ENCODE peak calls at places on chromosomes 6 and 20, in five cellular contexts. One of them, this sample, is unnamed.

GRCh38 chr6:14897836-14898235 is 348.0 kb upstream of the JARID2 start:
- DNase-seq in IMR-90: no peak
- DNase-seq in HS-5: no peak
- DNase-seq in lower lobe of right lung: no peak
- DNase-seq in fibroblast of mammary gland: no peak
- DNase-seq in this sample: no peak

GRCh38 chr6:135162678-135163439 is 18.2 kb upstream of the MYB start:
- DNase-seq in HS-5: no peak
- DNase-seq in IMR-90: no peak
- DNase-seq in fibroblast of mammary gland: peak
- DNase-seq in lower lobe of right lung: no peak
- DNase-seq in this sample: no peak

GRCh38 chr6:12449447-12449846 is 159.3 kb downstream of the EDN1 start:
- DNase-seq in fibroblast of mammary gland: no peak
- DNase-seq in IMR-90: no peak
- DNase-seq in lower lobe of right lung: no peak
- DNase-seq in HS-5: no peak
- DNase-seq in this sample: no peak

GRCh38 chr20:41482647-41483552 is 116.3 kb upstream of the EMILIN3 start:
- DNase-seq in lower lobe of right lung: no peak
- DNase-seq in HS-5: peak
- DNase-seq in IMR-90: peak
- DNase-seq in fibroblast of mammary gland: peak
- DNase-seq in this sample: peak

GRCh38 chr6:41723178-41723935 is 12.1 kb downstream of the TFEB start:
- DNase-seq in fibroblast of mammary gland: peak
- DNase-seq in HS-5: no peak
- DNase-seq in IMR-90: peak
- DNase-seq in lower lobe of right lung: peak
- DNase-seq in this sample: peak

GRCh38 chr6:89411269-89412070 is 603 bp downstream of the RRAGD start:
- DNase-seq in HS-5: no peak
- DNase-seq in lower lobe of right lung: peak
- DNase-seq in IMR-90: no peak
- DNase-seq in fibroblast of mammary gland: no peak
- DNase-seq in this sample: no peak

GRCh38 chr6:111381126-111381525 is 101.9 kb downstream of the REV3L start:
- DNase-seq in HS-5: no peak
- DNase-seq in lower lobe of right lung: no peak
- DNase-seq in IMR-90: peak
- DNase-seq in fibroblast of mammary gland: peak
- DNase-seq in this sample: peak

GRCh38 chr6:78300885-78301284 is 566.5 kb upstream of the IRAK1BP1 start:
- DNase-seq in lower lobe of right lung: no peak
- DNase-seq in HS-5: no peak
- DNase-seq in IMR-90: no peak
- DNase-seq in fibroblast of mammary gland: no peak
- DNase-seq in this sample: no peak

GRCh38 chr6:79224005-79224404 is 10.5 kb downstream of the HMGN3 start:
- DNase-seq in IMR-90: no peak
- DNase-seq in fibroblast of mammary gland: no peak
- DNase-seq in HS-5: no peak
- DNase-seq in lower lobe of right lung: no peak
- DNase-seq in this sample: peak

GRCh38 chr6:159107451-159108260 is 61.5 kb upstream of the FNDC1 start:
- DNase-seq in lower lobe of right lung: no peak
- DNase-seq in IMR-90: no peak
- DNase-seq in fibroblast of mammary gland: no peak
- DNase-seq in HS-5: no peak
- DNase-seq in this sample: no peak

GRCh38 chr6:153231048-153231635 is 100.1 kb upstream of the RGS17 start:
- DNase-seq in HS-5: peak
- DNase-seq in lower lobe of right lung: peak
- DNase-seq in fibroblast of mammary gland: peak
- DNase-seq in IMR-90: peak
- DNase-seq in this sample: peak

GRCh38 chr20:48040491-48040890 is 255.2 kb upstream of the SULF2 start:
- DNase-seq in HS-5: no peak
- DNase-seq in fibroblast of mammary gland: no peak
- DNase-seq in lower lobe of right lung: no peak
- DNase-seq in IMR-90: no peak
- DNase-seq in this sample: no peak

GRCh38 chr20:31740208-31740607 is 1.1 kb downstream of the TPX2 start:
- DNase-seq in lower lobe of right lung: no peak
- DNase-seq in fibroblast of mammary gland: peak
- DNase-seq in IMR-90: peak
- DNase-seq in HS-5: no peak
- DNase-seq in this sample: peak

GRCh38 chr6:18247002-18247401 is 17.3 kb downstream of the DEK start:
- DNase-seq in fibroblast of mammary gland: no peak
- DNase-seq in lower lobe of right lung: no peak
- DNase-seq in HS-5: no peak
- DNase-seq in IMR-90: no peak
- DNase-seq in this sample: no peak

GRCh38 chr20:44109951-44110361 is 77.0 kb downstream of the JPH2 start:
- DNase-seq in fibroblast of mammary gland: no peak
- DNase-seq in IMR-90: no peak
- DNase-seq in lower lobe of right lung: no peak
- DNase-seq in HS-5: no peak
- DNase-seq in this sample: no peak

GRCh38 chr6:36436466-36436865 is 6.2 kb downstream of the PXT1 start:
- DNase-seq in fibroblast of mammary gland: peak
- DNase-seq in IMR-90: peak
- DNase-seq in lower lobe of right lung: no peak
- DNase-seq in HS-5: peak
- DNase-seq in this sample: no peak

GRCh38 chr6:30556714-30556963 is 350 bp upstream of the GNL1 start:
- DNase-seq in IMR-90: no peak
- DNase-seq in HS-5: no peak
- DNase-seq in fibroblast of mammary gland: no peak
- DNase-seq in lower lobe of right lung: peak
- DNase-seq in this sample: no peak

GRCh38 chr6:37074053-37074827 is 68.8 kb downstream of the FGD2 start:
- DNase-seq in fibroblast of mammary gland: peak
- DNase-seq in lower lobe of right lung: no peak
- DNase-seq in HS-5: no peak
- DNase-seq in IMR-90: peak
- DNase-seq in this sample: peak

GRCh38 chr6:158835616-158836221 is 16.6 kb upstream of the EZR start:
- DNase-seq in IMR-90: peak
- DNase-seq in lower lobe of right lung: peak
- DNase-seq in HS-5: no peak
- DNase-seq in fibroblast of mammary gland: peak
- DNase-seq in this sample: no peak

GRCh38 chr6:141488466-141488865 is 644.3 kb upstream of the GJE1 start:
- DNase-seq in IMR-90: peak
- DNase-seq in lower lobe of right lung: no peak
- DNase-seq in fibroblast of mammary gland: peak
- DNase-seq in HS-5: no peak
- DNase-seq in this sample: peak

GRCh38 chr6:40630046-40630445 is 42.9 kb upstream of the LRFN2 start:
- DNase-seq in fibroblast of mammary gland: no peak
- DNase-seq in IMR-90: no peak
- DNase-seq in HS-5: no peak
- DNase-seq in lower lobe of right lung: no peak
- DNase-seq in this sample: no peak

GRCh38 chr20:34922654-34923381 is 32.8 kb downstream of the GSS start:
- DNase-seq in fibroblast of mammary gland: peak
- DNase-seq in IMR-90: peak
- DNase-seq in lower lobe of right lung: no peak
- DNase-seq in HS-5: peak
- DNase-seq in this sample: peak

GRCh38 chr6:138206862-138207261 is 11.4 kb downstream of the PBOV1 start:
- DNase-seq in IMR-90: no peak
- DNase-seq in lower lobe of right lung: no peak
- DNase-seq in fibroblast of mammary gland: no peak
- DNase-seq in HS-5: no peak
- DNase-seq in this sample: no peak

GRCh38 chr6:127069659-127070279 is 48.7 kb upstream of the RSPO3 start:
- DNase-seq in HS-5: peak
- DNase-seq in IMR-90: peak
- DNase-seq in fibroblast of mammary gland: peak
- DNase-seq in lower lobe of right lung: no peak
- DNase-seq in this sample: peak

This sample was measured in renal cortical epithelial cell.